ENCODE peak calls at places on chromosome 17, in nine cellular contexts. U is CD8-positive, alpha-beta T cell; Q is uterus; K is H1; G is tibial nerve; M is spleen; O is fibroblast of pulmonary artery; W is cardiac fibroblast; J is psoas muscle. T is an unnamed sample.

GRCh38 chr17:74768069-74768762 is 7.9 kb downstream of the NAT9 start:
- DNase-seq in W (peak), K (no peak), U (no peak), O (peak), G (no peak), M (no peak), Q (no peak), J (peak), T (no peak)

GRCh38 chr17:7548585-7549400 is at the start of gene TNFSF12:
- DNase-seq in J (peak), K (peak), Q (peak), O (no peak), M (peak), U (peak), G (peak), W (peak), T (no peak)

GRCh38 chr17:29909604-29910003 is 20.4 kb downstream of the SSH2 start:
- DNase-seq in W (no peak), U (no peak), J (no peak), K (no peak), Q (no peak), O (no peak), M (no peak), G (no peak), T (no peak)

GRCh38 chr17:11564483-11565380 is 33.5 kb upstream of the DNAH9 start:
- DNase-seq in M (no peak), W (no peak), J (no peak), K (no peak), G (peak), U (no peak), O (no peak), Q (no peak), T (no peak)

GRCh38 chr17:50421308-50422031 is 4.5 kb upstream of the ACSF2 start:
- DNase-seq in O (peak), U (no peak), G (no peak), Q (no peak), M (no peak), K (no peak), J (no peak), W (peak), T (no peak)

GRCh38 chr17:8436169-8436932 is 667 bp downstream of the NDEL1 start:
- DNase-seq in M (peak), G (peak), W (peak), O (peak), K (no peak), Q (no peak), U (peak), J (peak), T (no peak)

GRCh38 chr17:50129946-50130777 is at the start of gene SAMD14:
- DNase-seq in K (no peak), M (no peak), W (no peak), Q (no peak), U (no peak), G (no peak), O (no peak), J (peak), T (no peak)

GRCh38 chr17:81578038-81578441 is 25.9 kb upstream of the FAAP100 start:
- DNase-seq in O (peak), W (peak), K (no peak), J (no peak), M (no peak), G (no peak), Q (no peak), U (no peak), T (no peak)

GRCh38 chr17:40109471-40109824 is 9.1 kb upstream of the NR1D1 start:
- DNase-seq in G (no peak), K (no peak), M (no peak), J (no peak), Q (no peak), W (no peak), U (no peak), O (no peak), T (no peak)

GRCh38 chr17:41777157-41777578 is 9.3 kb downstream of the JUP start:
- DNase-seq in U (no peak), K (peak), O (no peak), Q (peak), M (no peak), G (no peak), W (no peak), J (peak), T (no peak)

GRCh38 chr17:42224651-42225050 is 30.4 kb upstream of the GHDC start:
- DNase-seq in J (no peak), K (no peak), O (no peak), G (no peak), Q (no peak), M (no peak), U (no peak), W (no peak), T (no peak)

GRCh38 chr17:10196384-10196783 is 2.0 kb downstream of the GAS7 start:
- DNase-seq in O (no peak), K (no peak), J (no peak), U (no peak), G (no peak), M (no peak), Q (no peak), W (no peak), T (no peak)

GRCh38 chr17:44557653-44558285 is 485 bp downstream of the FZD2 start:
- DNase-seq in U (peak), M (peak), Q (peak), G (no peak), J (peak), K (peak), O (peak), W (peak), T (no peak)

GRCh38 chr17:9725575-9725974 is 65.8 kb downstream of the DHRS7C start:
- DNase-seq in J (no peak), W (no peak), U (no peak), Q (no peak), M (no peak), G (no peak), K (no peak), O (no peak), T (peak)

GRCh38 chr17:57747221-57748017 is 2.3 kb upstream of the CCDC182 start:
- DNase-seq in J (no peak), U (peak), Q (no peak), G (peak), M (no peak), K (no peak), W (peak), O (peak), T (peak)

GRCh38 chr17:7989781-7990655 is 12.4 kb upstream of the GUCY2D start:
- DNase-seq in U (peak), K (peak), G (peak), M (peak), J (peak), Q (peak), O (peak), W (peak), T (peak)

GRCh38 chr17:50687200-50688066 is 20.3 kb downstream of the ANKRD40 start:
- DNase-seq in O (peak), W (peak), K (no peak), G (no peak), Q (peak), U (no peak), J (no peak), M (no peak), T (no peak)

GRCh38 chr17:40629850-40630249 is 17.8 kb downstream of the SMARCE1 start:
- DNase-seq in G (no peak), U (no peak), M (no peak), W (no peak), K (no peak), Q (no peak), O (no peak), J (no peak), T (no peak)

GRCh38 chr17:83053021-83053778 is 26.2 kb upstream of the METRNL start:
- DNase-seq in G (no peak), K (peak), U (no peak), Q (peak), J (peak), M (peak), O (no peak), W (no peak), T (peak)

GRCh38 chr17:45246861-45247428 is 14.9 kb downstream of the SPATA32 start:
- DNase-seq in U (no peak), Q (no peak), W (peak), M (peak), G (no peak), K (peak), O (no peak), J (no peak), T (no peak)

GRCh38 chr17:21174719-21175118 is 39.2 kb downstream of the TMEM11 start:
- DNase-seq in O (peak), K (no peak), W (peak), M (no peak), Q (peak), U (no peak), J (peak), G (no peak), T (no peak)

GRCh38 chr17:55430531-55431228 is 9.0 kb upstream of the MMD start:
- DNase-seq in G (no peak), K (no peak), Q (no peak), M (no peak), U (no peak), O (no peak), J (no peak), W (no peak), T (no peak)

GRCh38 chr17:42251115-42251514 is 25.1 kb downstream of the STAT5B start:
- DNase-seq in M (no peak), W (peak), J (no peak), U (no peak), K (no peak), G (no peak), Q (no peak), O (peak), T (no peak)

GRCh38 chr17:48149174-48150106 is 41.9 kb downstream of the SNX11 start:
- DNase-seq in J (no peak), Q (no peak), W (no peak), U (no peak), G (no peak), K (no peak), O (peak), M (no peak), T (no peak)

GRCh38 chr17:34853916-34854315 is 107.3 kb downstream of the CCT6B start:
- DNase-seq in G (no peak), K (no peak), U (no peak), O (no peak), Q (no peak), M (no peak), J (no peak), W (no peak), T (no peak)

GRCh38 chr17:34850964-34851363 is 110.3 kb downstream of the CCT6B start:
- DNase-seq in K (no peak), J (no peak), M (no peak), G (no peak), Q (no peak), W (no peak), O (no peak), U (no peak), T (no peak)

GRCh38 chr17:34852141-34852540 is 109.1 kb downstream of the CCT6B start:
- DNase-seq in U (no peak), Q (no peak), J (no peak), G (no peak), K (no peak), W (no peak), M (no peak), O (no peak), T (no peak)

GRCh38 chr17:34850023-34850422 is 111.2 kb downstream of the CCT6B start:
- DNase-seq in M (no peak), G (no peak), K (no peak), J (no peak), U (no peak), O (no peak), Q (no peak), W (no peak), T (no peak)

GRCh38 chr17:34852614-34853013 is 108.6 kb downstream of the CCT6B start:
- DNase-seq in Q (no peak), G (no peak), K (no peak), U (no peak), J (no peak), M (no peak), W (no peak), O (no peak), T (no peak)
- TF ChIP-seq CTCF in Q (no peak), G (no peak), K (peak), U (no peak), J (no peak), M (no peak), W (no peak), O (no peak), T (no peak)

DNA sequence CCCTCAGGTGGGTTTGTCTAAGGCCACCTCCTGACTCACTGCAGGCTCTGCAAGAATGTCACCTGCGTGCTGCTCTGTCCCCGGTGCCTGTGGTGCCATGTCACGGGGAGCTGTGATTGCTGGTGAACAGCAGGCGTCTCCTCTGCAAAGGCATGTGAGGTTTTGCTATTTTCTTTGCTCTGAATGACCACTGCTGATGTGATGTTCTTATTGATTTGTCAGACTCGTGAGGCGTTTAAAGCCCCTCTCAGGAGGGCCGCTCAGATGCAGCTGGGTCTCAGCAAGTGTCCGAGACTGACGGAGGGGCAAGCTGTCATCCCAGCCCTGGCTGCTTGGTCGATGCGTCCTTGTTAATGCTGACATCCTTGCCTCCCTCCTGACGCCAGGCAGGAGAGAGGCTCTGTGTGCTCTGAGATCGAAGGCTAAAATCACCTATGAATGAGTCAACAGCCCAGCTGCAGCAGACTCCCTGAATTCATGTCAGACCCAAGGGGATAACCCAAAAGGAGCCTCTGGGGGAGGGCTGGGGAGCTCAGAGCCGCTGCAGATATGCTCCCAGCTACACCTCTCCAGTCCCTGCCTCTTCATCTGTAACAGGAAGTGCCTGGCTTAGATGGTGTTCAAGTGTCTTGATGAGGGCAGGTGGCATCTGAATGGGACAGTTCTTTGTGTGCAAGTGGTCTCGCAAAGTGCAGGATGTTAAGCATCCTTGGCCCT is 11.8 kb upstream of the PEMT start:
- DNase-seq in G (no peak), Q (no peak), M (no peak), K (no peak), U (no peak), W (no peak), O (no peak), J (no peak), T (no peak)
- H3K4me3 ChIP-seq in G (no peak), Q (no peak), M (no peak), K (no peak), U (no peak), W (no peak), O (no peak), J (no peak), T (no peak)

GRCh38 chr17:18379246-18380146 is 1.9 kb downstream of the EVPLL start:
- DNase-seq in M (peak), K (no peak), O (no peak), G (no peak), W (no peak), U (no peak), Q (no peak), J (peak), T (no peak)
- TF ChIP-seq CTCF in M (no peak), K (no peak), O (no peak), G (no peak), W (no peak), U (no peak), Q (no peak), J (no peak), T (no peak)

GRCh38 chr17:32495347-32496253 is 8.8 kb downstream of the CDK5R1 start:
- DNase-seq in U (no peak), M (peak), Q (peak), G (no peak), O (peak), W (peak), J (peak), K (no peak), T (no peak)
- H3K4me3 ChIP-seq in U (no peak), M (no peak), Q (no peak), G (no peak), O (no peak), W (no peak), J (peak), K (no peak), T (no peak)

GRCh38 chr17:72005332-72006163 is 115.3 kb upstream of the SOX9 start:
- DNase-seq in G (no peak), Q (no peak), O (no peak), J (no peak), W (no peak), K (no peak), M (no peak), U (no peak), T (no peak)
- TF ChIP-seq CTCF in G (no peak), Q (no peak), O (no peak), J (no peak), W (no peak), K (no peak), M (no peak), U (no peak), T (no peak)